ENCODE peak calls at places on chromosome 6, in nine cellular contexts. J is stimulated activated CD4-positive, alpha-beta T cell treated with anti-CD3 and anti-CD28 coated beads, Interleukin-12 subunit alpha, Interleukin-12 subunit beta, amount 100 ng/mL, for 4 hours; C is fibroblast of the aortic adventitia; T is astrocyte of the spinal cord; H is amygdala; V is GM23248; N is NCI-H1092 treated with DMSO at 0.1 percent for 48 hours; U is Caki2; E is effector CD4-positive, alpha-beta T cell. G is an unnamed sample.

GRCh38 chr6:14664112-14664592 is 546.6 kb downstream of the CD83 start:
- DNase-seq in J (no peak), V (no peak), N (no peak), U (no peak), T (no peak), E (no peak), C (no peak), H (no peak), G (peak)

GRCh38 chr6:107560657-107561056 is 70.7 kb downstream of the SOBP start:
- DNase-seq in V (peak), H (no peak), T (peak), E (no peak), C (peak), N (no peak), J (no peak), U (no peak), G (no peak)

GRCh38 chr6:109308018-109308492 is 74.2 kb downstream of the CD164 start:
- DNase-seq in J (no peak), H (no peak), U (no peak), V (peak), E (no peak), T (peak), C (peak), N (no peak), G (no peak)

GRCh38 chr6:42232035-42232434 is 14.4 kb upstream of the MRPS10 start:
- DNase-seq in E (no peak), C (no peak), T (no peak), H (no peak), U (no peak), J (no peak), V (no peak), N (no peak), G (no peak)

GRCh38 chr6:18465410-18466154 is 78.4 kb downstream of the RNF144B start:
- DNase-seq in J (no peak), E (no peak), T (no peak), C (no peak), U (no peak), V (no peak), H (no peak), N (peak), G (no peak)

GRCh38 chr6:15351631-15352030 is 105.8 kb downstream of the JARID2 start:
- DNase-seq in V (peak), T (peak), N (no peak), C (peak), H (no peak), E (no peak), J (no peak), U (no peak), G (no peak)

GRCh38 chr6:6746334-6746969 is 157.9 kb downstream of the LY86 start:
- DNase-seq in H (no peak), V (no peak), T (no peak), N (no peak), E (no peak), C (no peak), J (no peak), U (no peak), G (no peak)

GRCh38 chr6:168699631-168700315 is 258.8 kb downstream of the SMOC2 start:
- DNase-seq in N (peak), E (no peak), U (no peak), H (peak), V (no peak), C (peak), T (no peak), J (no peak), G (no peak)

GRCh38 chr6:161257778-161258457 is 15.9 kb downstream of the AGPAT4 start:
- DNase-seq in N (no peak), J (no peak), T (peak), C (peak), E (no peak), U (peak), V (peak), H (no peak), G (no peak)

GRCh38 chr6:21538186-21538798 is 55.3 kb upstream of the SOX4 start:
- DNase-seq in N (no peak), H (no peak), U (peak), T (peak), E (no peak), J (no peak), C (peak), V (peak), G (no peak)

GRCh38 chr6:35302604-35303218 is 5.1 kb downstream of the DEF6 start:
- DNase-seq in J (peak), U (peak), C (no peak), H (no peak), N (no peak), V (peak), E (peak), T (peak), G (peak)

GRCh38 chr6:25138024-25138696 is 141.0 kb upstream of the CARMIL1 start:
- DNase-seq in H (peak), E (peak), T (peak), J (peak), C (peak), U (no peak), N (no peak), V (peak), G (peak)

GRCh38 chr6:73234732-73235131 is 9.4 kb upstream of the KHDC1L start:
- DNase-seq in T (peak), H (no peak), V (peak), U (no peak), J (no peak), E (no peak), N (no peak), C (peak), G (no peak)

GRCh38 chr6:10389739-10390494 is 25.0 kb downstream of the TFAP2A start:
- DNase-seq in H (no peak), V (no peak), U (no peak), C (no peak), N (no peak), T (no peak), E (no peak), J (no peak), G (no peak)

GRCh38 chr6:139028242-139028657 is 295 bp upstream of the ABRACL start:
- DNase-seq in C (no peak), H (no peak), U (no peak), E (no peak), V (peak), N (peak), T (no peak), J (no peak), G (no peak)

GRCh38 chr6:128487055-128487454 is 33.3 kb downstream of the PTPRK start:
- DNase-seq in J (no peak), V (peak), C (no peak), E (no peak), U (peak), H (no peak), N (no peak), T (no peak), G (no peak)

GRCh38 chr6:14074723-14075503 is 42.7 kb upstream of the CD83 start:
- DNase-seq in N (no peak), T (peak), V (peak), H (no peak), E (no peak), C (peak), U (no peak), J (no peak), G (peak)

GRCh38 chr6:30231067-30231466 is 17.9 kb upstream of the TRIM26 start:
- DNase-seq in N (no peak), J (no peak), U (no peak), V (no peak), E (no peak), T (peak), C (no peak), H (no peak), G (no peak)

GRCh38 chr6:106750146-106750900 is 120.9 kb downstream of the QRSL1 start:
- DNase-seq in C (no peak), H (no peak), V (no peak), U (no peak), E (no peak), T (no peak), N (peak), J (no peak), G (no peak)

GRCh38 chr6:130602151-130602770 is 224.9 kb upstream of the SMLR1 start:
- DNase-seq in T (peak), N (no peak), V (peak), H (no peak), U (peak), J (no peak), E (no peak), C (peak), G (no peak)

GRCh38 chr6:157107571-157107914 is 215.8 kb downstream of the TMEM242 start:
- DNase-seq in J (no peak), U (no peak), C (no peak), E (no peak), T (no peak), N (no peak), V (no peak), H (no peak), G (no peak)

GRCh38 chr6:148577687-148578488 is 168.9 kb upstream of the UST start:
- DNase-seq in T (peak), N (peak), V (peak), E (peak), J (peak), C (peak), U (peak), H (peak), G (peak)

GRCh38 chr6:2641044-2641673 is 109.6 kb downstream of the MYLK4 start:
- DNase-seq in H (no peak), N (no peak), J (no peak), V (no peak), U (no peak), C (no peak), E (no peak), T (no peak), G (no peak)

GRCh38 chr6:152673233-152673632 is 24.5 kb upstream of the MYCT1 start:
- DNase-seq in V (peak), N (no peak), E (no peak), U (no peak), H (no peak), J (no peak), T (no peak), C (peak), G (no peak)

GRCh38 chr6:30329331-30329730 is 2.6 kb downstream of the TRIM39 start:
- DNase-seq in V (no peak), J (no peak), N (no peak), H (no peak), U (no peak), E (no peak), T (no peak), C (no peak), G (no peak)

GRCh38 chr6:137223370-137224131 is 4.4 kb upstream of the IFNGR1 start:
- DNase-seq in N (no peak), V (peak), J (no peak), H (no peak), E (no peak), U (no peak), T (peak), C (peak), G (no peak)

GRCh38 chr6:100876251-100876650 is 4.9 kb downstream of the ASCC3 start:
- DNase-seq in H (no peak), U (no peak), E (no peak), C (no peak), T (no peak), J (no peak), N (no peak), V (no peak), G (no peak)

GRCh38 chr6:101779051-101779844 is 385.7 kb downstream of the GRIK2 start:
- DNase-seq in T (no peak), C (peak), V (peak), U (peak), N (no peak), J (no peak), E (no peak), H (no peak), G (no peak)

GRCh38 chr6:75290558-75290957 is 6.0 kb upstream of the TMEM30A start:
- DNase-seq in J (no peak), N (no peak), V (peak), H (peak), C (no peak), T (no peak), U (no peak), E (no peak), G (no peak)

GRCh38 chr6:38212116-38212515 is 392.6 kb downstream of the ZFAND3 start:
- DNase-seq in U (no peak), N (no peak), E (no peak), C (no peak), J (no peak), H (no peak), V (no peak), T (no peak), G (no peak)

GRCh38 chr6:827431-827830 is 134.5 kb upstream of the EXOC2 start:
- DNase-seq in E (no peak), N (no peak), J (no peak), C (no peak), T (no peak), U (no peak), H (no peak), V (no peak), G (no peak)

GRCh38 chr6:31860349-31860748 is 2.3 kb downstream of the NEU1 start:
- DNase-seq in U (no peak), E (no peak), J (no peak), H (no peak), C (no peak), T (no peak), N (no peak), V (no peak), G (no peak)

GRCh38 chr6:167795321-167795811 is 31.3 kb upstream of the AFDN start:
- DNase-seq in H (no peak), V (no peak), C (no peak), T (no peak), E (no peak), U (no peak), J (no peak), N (no peak), G (no peak)

GRCh38 chr6:127031511-127031910 is 87.0 kb upstream of the RSPO3 start:
- DNase-seq in C (no peak), U (no peak), J (no peak), N (peak), V (no peak), T (no peak), E (no peak), H (no peak), G (no peak)

GRCh38 chr6:33306356-33306755 is 7.5 kb downstream of the TAPBP start:
- DNase-seq in T (no peak), E (no peak), N (no peak), V (no peak), C (no peak), J (no peak), U (no peak), H (no peak), G (no peak)

GRCh38 chr6:97009781-97010492 is 85.4 kb downstream of the KLHL32 start:
- DNase-seq in U (no peak), H (peak), C (no peak), E (no peak), N (no peak), V (no peak), J (no peak), T (no peak), G (no peak)

GRCh38 chr6:54491431-54491830 is 183.2 kb downstream of the TINAG start:
- DNase-seq in V (peak), J (no peak), T (no peak), N (no peak), H (no peak), U (no peak), C (no peak), E (no peak), G (no peak)

G was measured in stimulated activated naive CD4-positive, alpha-beta T cell.